ENCODE peak calls at places on chromosomes 16 and 17, in six cellular contexts. K is transverse colon, S is IMR-90, N is esophagus squamous epithelium, Z is body of pancreas, Y is lower leg skin. A is an unnamed sample.

GRCh38 chr16:1466968-1467521 is 7.8 kb downstream of the CLCN7 start:
- DNase-seq in K (no peak), S (peak), N (no peak), Z (no peak), Y (no peak), A (no peak)

GRCh38 chr17:63675607-63676539 is 24.1 kb downstream of the LIMD2 start:
- DNase-seq in K (peak), S (peak), N (no peak), Z (peak), Y (peak), A (peak)

GRCh38 chr16:6157806-6158205 is 1060.2 kb upstream of the EEF2KMT start:
- DNase-seq in K (no peak), S (no peak), N (no peak), Z (no peak), Y (no peak), A (no peak)

GRCh38 chr17:81071761-81072741 is 37.1 kb downstream of the BAIAP2 start:
- DNase-seq in K (no peak), S (no peak), N (no peak), Z (peak), Y (no peak), A (no peak)

GRCh38 chr17:43367588-43368242 is 31.1 kb upstream of the ARL4D start:
- DNase-seq in K (no peak), S (peak), N (no peak), Z (no peak), Y (no peak), A (no peak)

GRCh38 chr17:45813051-45813731 is 29.1 kb downstream of the CRHR1 start:
- DNase-seq in K (no peak), S (no peak), N (no peak), Z (no peak), Y (no peak), A (peak)

GRCh38 chr16:86087011-86087453 is 188.1 kb downstream of the IRF8 start:
- DNase-seq in K (no peak), S (no peak), N (no peak), Z (peak), Y (no peak), A (no peak)

GRCh38 chr17:41785091-41785875 is 1.2 kb downstream of the JUP start:
- DNase-seq in K (peak), S (no peak), N (no peak), Z (no peak), Y (no peak), A (no peak)

GRCh38 chr17:43655702-43656275 is 5.9 kb downstream of the MEOX1 start:
- DNase-seq in K (no peak), S (no peak), N (no peak), Z (no peak), Y (no peak), A (no peak)

GRCh38 chr17:80962356-80963329 is 29.0 kb upstream of the CHMP6 start:
- DNase-seq in K (no peak), S (no peak), N (no peak), Z (no peak), Y (no peak), A (no peak)

GRCh38 chr16:50711862-50712567 is 18.6 kb downstream of the NOD2 start:
- DNase-seq in K (no peak), S (no peak), N (no peak), Z (peak), Y (no peak), A (no peak)

GRCh38 chr16:84917492-84917891 is 93.8 kb downstream of the ZDHHC7 start:
- DNase-seq in K (no peak), S (no peak), N (no peak), Z (no peak), Y (no peak), A (no peak)

GRCh38 chr16:89564476-89565255 is 4.2 kb downstream of the RPL13 start:
- DNase-seq in K (peak), S (no peak), N (no peak), Z (no peak), Y (no peak), A (no peak)

GRCh38 chr16:89565256-89565505 is 4.7 kb downstream of the RPL13 start:
- DNase-seq in K (peak), S (no peak), N (no peak), Z (no peak), Y (no peak), A (no peak)

GRCh38 chr16:89562027-89562599 is 1.6 kb downstream of the RPL13 start:
- DNase-seq in K (peak), S (no peak), N (no peak), Z (peak), Y (no peak), A (no peak)

GRCh38 chr16:89562939-89563338 is 2.5 kb downstream of the RPL13 start:
- DNase-seq in K (no peak), S (no peak), N (no peak), Z (no peak), Y (no peak), A (no peak)

GRCh38 chr16:89563639-89564392 is 3.3 kb downstream of the RPL13 start:
- DNase-seq in K (no peak), S (no peak), N (no peak), Z (peak), Y (no peak), A (no peak)
- TF ChIP-seq POLR2A in K (no peak), S (no peak), N (no peak), Z (no peak), Y (no peak), A (no peak)

GRCh38 chr17:34254651-34255380 is at the start of gene CCL2:
- DNase-seq in K (peak), S (peak), N (no peak), Z (peak), Y (peak), A (no peak)
- TF ChIP-seq POLR2A in K (peak), S (peak), N (no peak), Z (peak), Y (no peak), A (no peak)

GRCh38 chr16:66904846-66905632 is 13.6 kb downstream of the CDH16 start:
- DNase-seq in K (no peak), S (peak), N (no peak), Z (no peak), Y (no peak), A (no peak)

GRCh38 chr16:66903544-66904427 is 14.9 kb downstream of the CDH16 start:
- DNase-seq in K (no peak), S (no peak), N (no peak), Z (no peak), Y (no peak), A (peak)

GRCh38 chr16:66904428-66904845 is 14.2 kb downstream of the CDH16 start:
- DNase-seq in K (no peak), S (no peak), N (no peak), Z (no peak), Y (no peak), A (no peak)

GRCh38 chr16:66906916-66907836 is 11.5 kb downstream of the CDH16 start:
- DNase-seq in K (no peak), S (no peak), N (no peak), Z (no peak), Y (no peak), A (no peak)

DNA sequence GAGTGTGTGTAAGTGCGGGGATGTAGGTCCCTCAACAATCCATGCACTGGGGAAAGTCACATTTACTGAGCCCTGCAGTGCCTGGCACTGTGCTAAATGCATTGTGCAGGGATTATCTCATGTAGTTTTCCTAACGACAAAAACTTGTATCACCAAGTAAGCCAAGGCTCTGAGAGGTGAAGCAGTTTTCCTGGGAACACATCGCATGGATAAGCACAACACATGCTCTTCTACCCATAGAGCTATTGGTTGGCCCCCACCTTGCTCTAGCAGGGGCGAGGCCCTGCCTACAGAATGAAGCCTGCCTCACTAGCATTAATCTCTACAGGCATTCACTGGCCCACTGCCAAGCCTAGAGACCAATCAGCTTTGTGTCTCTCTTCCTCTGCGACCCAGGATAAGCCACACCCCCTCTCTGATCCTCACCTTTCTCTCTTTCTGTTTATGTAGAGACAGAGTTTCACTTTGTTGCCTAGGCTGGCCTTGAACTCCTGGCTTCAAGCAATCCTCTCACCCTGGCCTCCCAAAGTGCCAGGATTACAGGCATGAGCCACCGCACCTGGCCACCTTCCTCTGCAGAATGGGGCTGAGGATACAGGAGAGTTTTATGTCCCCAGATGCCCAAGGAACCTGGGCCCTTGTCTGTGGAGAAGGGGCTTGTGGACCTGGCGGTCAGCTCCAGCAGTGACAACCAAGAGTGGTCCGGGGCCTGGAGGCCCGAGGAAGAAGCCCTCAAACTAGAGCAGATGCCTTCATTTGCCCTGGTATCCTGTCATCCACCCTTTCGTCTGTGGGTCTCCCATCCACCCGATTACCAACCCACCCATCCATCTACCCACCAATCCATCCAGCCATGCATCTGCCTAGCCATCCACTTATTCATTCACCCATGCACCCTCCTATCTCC is 12.8 kb downstream of the CDH16 start:
- DNase-seq in K (peak), S (no peak), N (no peak), Z (peak), Y (no peak), A (peak)
- TF ChIP-seq POLR2A in K (no peak), S (no peak), N (no peak), Z (no peak), Y (no peak), A (peak)

GRCh38 chr17:7833011-7833794 is 814 bp upstream of the KDM6B start:
- DNase-seq in K (no peak), S (no peak), N (no peak), Z (no peak), Y (no peak), A (no peak)
- TF ChIP-seq POLR2A in K (no peak), S (no peak), N (no peak), Z (no peak), Y (no peak), A (no peak)

GRCh38 chr17:69012895-69013805 is 47.6 kb downstream of the ABCA9 start:
- DNase-seq in K (no peak), S (peak), N (no peak), Z (no peak), Y (no peak), A (peak)
- TF ChIP-seq POLR2A in K (no peak), S (no peak), N (no peak), Z (no peak), Y (no peak), A (no peak)

GRCh38 chr17:82098939-82099765 is 1.1 kb upstream of the FASN start:
- DNase-seq in K (peak), S (no peak), N (no peak), Z (no peak), Y (no peak), A (no peak)
- TF ChIP-seq POLR2A in K (no peak), S (peak), N (no peak), Z (no peak), Y (no peak), A (peak)

GRCh38 chr17:74380959-74381808 is 13.9 kb downstream of the GPR142 start:
- DNase-seq in K (peak), S (no peak), N (no peak), Z (no peak), Y (no peak), A (no peak)
- TF ChIP-seq POLR2A in K (no peak), S (no peak), N (no peak), Z (no peak), Y (no peak), A (no peak)

GRCh38 chr17:75110307-75110937 is 653 bp downstream of the ARMC7 start:
- DNase-seq in K (peak), S (no peak), N (no peak), Z (peak), Y (no peak), A (peak)

GRCh38 chr17:75109047-75109406 is 742 bp upstream of the ARMC7 start:
- DNase-seq in K (no peak), S (no peak), N (no peak), Z (no peak), Y (no peak), A (no peak)

GRCh38 chr17:75108193-75108592 is 1.6 kb upstream of the ARMC7 start:
- DNase-seq in K (no peak), S (no peak), N (no peak), Z (no peak), Y (no peak), A (no peak)

GRCh38 chr17:75111777-75112176 is 2.0 kb downstream of the ARMC7 start:
- DNase-seq in K (no peak), S (no peak), N (no peak), Z (no peak), Y (no peak), A (no peak)

DNA sequence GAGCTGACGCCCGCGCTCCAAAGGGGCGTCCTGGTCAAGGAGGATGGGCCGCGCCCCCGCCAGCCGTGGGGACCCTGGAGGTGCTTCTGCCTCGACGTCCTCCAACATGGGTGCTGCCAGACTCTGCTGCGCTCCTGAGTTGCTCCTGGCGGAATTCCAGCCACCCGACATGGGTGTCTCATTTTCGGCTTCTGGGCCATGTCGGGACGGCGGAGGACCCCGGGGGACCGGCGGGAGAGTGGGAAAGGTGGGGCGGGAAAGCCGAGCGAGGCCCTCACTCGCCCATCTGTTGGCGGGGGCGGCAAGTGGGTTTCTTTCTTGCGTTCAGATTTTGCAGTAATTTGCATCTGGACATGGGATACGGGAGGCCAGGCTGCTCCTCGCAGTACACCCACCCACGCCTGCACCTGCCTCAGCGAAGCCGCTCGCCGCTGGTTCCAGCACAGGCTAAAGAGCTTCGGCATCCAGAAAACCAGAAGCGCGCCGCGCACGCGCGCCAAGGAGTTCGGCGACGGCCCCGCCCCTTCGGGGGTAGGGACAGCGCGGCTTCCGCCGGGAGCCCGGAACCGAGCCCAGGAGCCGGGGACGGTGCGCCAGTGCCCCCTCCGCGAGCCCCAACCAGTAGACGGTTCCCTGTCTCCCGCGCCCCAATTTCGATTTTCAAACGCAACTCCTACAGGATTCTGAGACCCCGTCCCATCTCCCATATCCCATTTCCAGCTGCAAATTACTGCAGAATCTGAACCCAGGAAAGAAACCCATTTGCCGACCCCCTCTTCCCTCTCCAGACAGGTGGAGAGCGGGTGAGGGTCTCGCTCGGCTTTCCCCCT is at the start of gene ARMC7:
- DNase-seq in K (peak), S (peak), N (peak), Z (peak), Y (peak), A (peak)
- TF ChIP-seq POLR2A in K (peak), S (no peak), N (no peak), Z (peak), Y (no peak), A (peak)

GRCh38 chr17:35063514-35064223 is at the start of gene RFFL:
- DNase-seq in K (peak), S (peak), N (peak), Z (peak), Y (peak), A (peak)
- TF ChIP-seq POLR2A in K (peak), S (peak), N (peak), Z (peak), Y (no peak), A (peak)

A was measured in erythroblast.